ENCODE peak calls at places on chromosome 18, in nine cellular contexts. Y, S, X, M, J, R, L, D and H are unnamed samples.

GRCh38 chr18:13726972-13727331 is 479 bp downstream of the RNMT start:
- DNase-seq in L (no peak), R (peak), D (no peak), Y (peak), M (peak), X (no peak), S (peak), J (no peak), H (peak)

GRCh38 chr18:41338341-41338740 is 616.7 kb upstream of the PIK3C3 start:
- DNase-seq in R (no peak), Y (no peak), S (no peak), D (no peak), L (no peak), M (no peak), J (no peak), X (no peak), H (no peak)

GRCh38 chr18:55838322-55838721 is 250.3 kb upstream of the TCF4 start:
- DNase-seq in L (no peak), X (no peak), D (no peak), R (no peak), J (no peak), M (no peak), Y (no peak), S (no peak), H (no peak)

GRCh38 chr18:7523772-7524171 is 43.3 kb upstream of the PTPRM start:
- DNase-seq in Y (no peak), D (no peak), L (no peak), M (no peak), J (no peak), R (no peak), S (no peak), X (no peak), H (no peak)

GRCh38 chr18:79227617-79228016 is 158.4 kb downstream of the ATP9B start:
- DNase-seq in L (no peak), X (no peak), D (no peak), Y (no peak), J (no peak), S (no peak), R (no peak), M (no peak), H (no peak)

GRCh38 chr18:71784777-71785176 is 759.4 kb downstream of the CBLN2 start:
- DNase-seq in Y (no peak), M (no peak), R (peak), J (peak), D (no peak), L (no peak), X (no peak), S (no peak), H (peak)

GRCh38 chr18:66395671-66396218 is 208.1 kb downstream of the CDH19 start:
- DNase-seq in X (no peak), R (no peak), Y (no peak), M (no peak), J (no peak), D (no peak), L (peak), S (no peak), H (no peak)

GRCh38 chr18:37259711-37260110 is 305.9 kb downstream of the CELF4 start:
- DNase-seq in S (no peak), Y (no peak), D (no peak), L (peak), J (no peak), M (no peak), R (no peak), X (no peak), H (no peak)

GRCh38 chr18:23593720-23594119 is 7.4 kb upstream of the NPC1 start:
- DNase-seq in X (no peak), D (no peak), R (peak), Y (peak), L (no peak), S (no peak), J (no peak), M (no peak), H (no peak)

GRCh38 chr18:10020176-10020575 is 106.4 kb downstream of the VAPA start:
- DNase-seq in M (no peak), R (no peak), S (no peak), J (peak), Y (no peak), D (no peak), L (no peak), X (no peak), H (no peak)

GRCh38 chr18:22385718-22386117 is 32.0 kb downstream of the CTAGE1 start:
- DNase-seq in S (no peak), L (no peak), M (no peak), X (no peak), R (no peak), Y (peak), J (no peak), D (no peak), H (no peak)

GRCh38 chr18:68713791-68714190 is 1.1 kb downstream of the TMX3 start:
- DNase-seq in M (no peak), S (no peak), D (no peak), J (no peak), X (no peak), Y (no peak), R (no peak), L (no peak), H (no peak)

GRCh38 chr18:47174545-47175116 is 1.5 kb downstream of the IER3IP1 start:
- DNase-seq in Y (no peak), D (no peak), M (no peak), J (no peak), X (no peak), L (no peak), R (peak), S (no peak), H (no peak)

GRCh38 chr18:45090526-45091140 is 409.9 kb downstream of the SETBP1 start:
- DNase-seq in X (no peak), D (no peak), M (no peak), S (no peak), R (no peak), Y (no peak), J (no peak), L (no peak), H (no peak)

GRCh38 chr18:22493940-22494339 is 76.2 kb upstream of the CTAGE1 start:
- DNase-seq in J (no peak), Y (no peak), S (no peak), R (no peak), D (no peak), L (no peak), X (no peak), M (no peak), H (no peak)

GRCh38 chr18:76491801-76492668 is 3.0 kb downstream of the ZNF516 start:
- DNase-seq in R (peak), X (peak), D (no peak), L (no peak), S (peak), J (peak), M (no peak), Y (no peak), H (no peak)

GRCh38 chr18:76489081-76489480 is 6.0 kb downstream of the ZNF516 start:
- DNase-seq in S (no peak), R (no peak), L (no peak), D (no peak), M (no peak), X (no peak), J (no peak), Y (no peak), H (no peak)

GRCh38 chr18:76490040-76490439 is 5.0 kb downstream of the ZNF516 start:
- DNase-seq in R (no peak), S (no peak), D (no peak), X (no peak), J (no peak), L (no peak), M (no peak), Y (no peak), H (no peak)

GRCh38 chr18:76491436-76491800 is 3.6 kb downstream of the ZNF516 start:
- DNase-seq in S (peak), Y (no peak), X (peak), D (no peak), R (peak), J (peak), L (peak), M (peak), H (no peak)

GRCh38 chr18:76490701-76491171 is 4.3 kb downstream of the ZNF516 start:
- DNase-seq in D (no peak), J (peak), X (no peak), L (no peak), M (peak), R (no peak), Y (no peak), S (peak), H (no peak)
- TF ChIP-seq POLR2A in D (no peak), J (no peak), X (peak), L (no peak), M (no peak), R (no peak), Y (no peak), S (no peak), H (no peak)

GRCh38 chr18:26225915-26226228 is 373 bp upstream of the TAF4B start:
- DNase-seq in D (no peak), R (no peak), M (no peak), L (no peak), X (no peak), S (no peak), Y (no peak), J (no peak), H (no peak)

GRCh38 chr18:26228562-26229260 is 2.5 kb downstream of the TAF4B start:
- DNase-seq in S (no peak), L (no peak), R (no peak), Y (no peak), X (no peak), M (no peak), J (no peak), D (no peak), H (no peak)

GRCh38 chr18:26227051-26227672 is 917 bp downstream of the TAF4B start:
- DNase-seq in X (no peak), R (peak), S (peak), M (no peak), L (no peak), J (no peak), Y (no peak), D (no peak), H (peak)

GRCh38 chr18:26225022-26225693 is 1.1 kb upstream of the TAF4B start:
- DNase-seq in Y (no peak), M (no peak), X (no peak), R (peak), L (no peak), J (no peak), S (no peak), D (no peak), H (no peak)

DNA sequence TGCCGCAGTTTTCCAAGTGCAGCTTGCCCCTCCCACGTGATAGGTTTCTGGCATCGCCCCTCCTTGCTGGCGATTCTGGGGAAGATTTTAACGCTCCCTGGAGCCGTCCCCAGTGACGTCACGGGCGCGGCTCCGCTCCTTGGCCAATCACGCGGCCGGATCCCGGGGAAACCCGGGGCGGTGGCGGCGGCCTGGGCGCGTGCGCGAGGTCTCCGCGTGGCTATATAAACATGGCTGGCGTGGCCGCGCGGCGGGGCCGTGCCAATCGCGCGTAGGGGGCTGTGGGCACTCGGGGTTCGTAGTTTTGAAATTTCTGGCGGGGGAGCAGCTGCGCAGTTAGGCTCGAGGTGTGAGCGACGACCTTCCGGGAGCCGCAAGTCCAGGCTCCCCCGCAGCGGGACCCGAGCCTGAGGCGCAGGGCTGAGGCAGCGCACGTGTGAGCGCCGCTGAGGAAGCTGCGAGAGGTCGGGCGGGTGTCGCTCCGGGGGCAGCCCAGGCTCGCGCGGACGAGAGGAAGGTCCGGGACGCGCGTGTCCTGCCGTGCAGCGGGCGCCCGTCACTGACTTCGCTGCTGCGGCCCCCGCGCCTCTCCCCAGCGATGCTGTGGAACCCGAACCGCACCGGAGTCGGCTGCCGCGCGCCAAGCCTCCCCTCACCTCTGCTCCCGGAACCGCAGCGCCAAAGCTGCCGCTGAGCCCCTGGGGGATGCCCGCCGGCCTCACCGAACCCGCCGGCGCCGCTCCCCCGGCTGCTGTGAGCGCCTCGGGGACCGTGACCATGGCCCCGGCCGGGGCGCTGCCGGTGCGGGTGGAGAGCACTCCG is at the start of gene TAF4B:
- DNase-seq in Y (peak), X (peak), L (peak), J (peak), S (peak), R (peak), D (peak), M (peak), H (peak)
- TF ChIP-seq POLR2A in Y (no peak), X (peak), L (no peak), J (peak), S (no peak), R (peak), D (peak), M (no peak), H (peak)

DNA sequence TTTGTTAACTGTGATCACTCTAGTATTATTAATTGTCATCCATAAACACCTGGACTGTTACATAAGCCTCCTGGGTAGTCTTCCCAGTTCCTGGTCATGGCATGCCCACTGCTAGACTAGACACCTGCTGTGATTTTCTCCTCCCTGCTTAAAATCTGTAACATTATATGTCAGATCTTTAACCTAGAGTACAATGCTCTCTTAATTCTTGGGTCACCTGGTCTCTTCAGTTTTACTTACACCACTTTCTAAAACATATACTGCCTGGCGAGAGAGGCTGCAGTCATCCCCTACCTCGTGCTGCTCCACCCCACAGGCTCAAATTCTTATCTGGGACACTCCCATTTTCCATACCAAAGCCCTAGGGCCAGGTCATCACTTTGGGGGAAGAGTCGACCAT is 161.3 kb downstream of the CDH2 start:
- DNase-seq in R (no peak), D (no peak), X (no peak), Y (no peak), J (no peak), L (no peak), M (no peak), S (no peak), H (no peak)
- TF ChIP-seq POLR2A in R (no peak), D (no peak), X (no peak), Y (no peak), J (no peak), L (no peak), M (no peak), S (no peak), H (no peak)

DNA sequence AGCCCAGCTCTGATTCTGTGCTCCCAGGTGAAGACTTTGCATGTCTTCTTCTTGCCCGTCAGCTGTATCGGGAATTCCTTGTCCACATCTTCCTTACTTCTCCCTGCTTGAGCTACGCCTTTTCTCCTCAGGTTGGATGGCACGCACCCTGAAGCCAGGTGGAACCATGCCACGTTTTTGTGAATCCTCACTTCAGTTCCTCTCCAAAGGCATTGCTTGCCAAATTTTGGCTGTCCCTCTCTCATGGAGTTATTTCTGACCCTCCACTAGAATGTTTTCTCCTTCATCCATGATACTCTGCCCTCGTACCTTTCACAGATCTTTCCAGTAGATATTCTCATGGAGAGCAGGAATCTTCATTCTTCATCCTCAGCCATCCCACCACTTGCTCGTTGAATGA is 20.2 kb downstream of the ZCCHC2 start:
- DNase-seq in X (no peak), L (no peak), Y (no peak), D (no peak), M (no peak), J (no peak), R (no peak), S (no peak), H (no peak)
- TF ChIP-seq POLR2A in X (no peak), L (no peak), Y (no peak), D (no peak), M (no peak), J (no peak), R (no peak), S (no peak), H (no peak)

DNA sequence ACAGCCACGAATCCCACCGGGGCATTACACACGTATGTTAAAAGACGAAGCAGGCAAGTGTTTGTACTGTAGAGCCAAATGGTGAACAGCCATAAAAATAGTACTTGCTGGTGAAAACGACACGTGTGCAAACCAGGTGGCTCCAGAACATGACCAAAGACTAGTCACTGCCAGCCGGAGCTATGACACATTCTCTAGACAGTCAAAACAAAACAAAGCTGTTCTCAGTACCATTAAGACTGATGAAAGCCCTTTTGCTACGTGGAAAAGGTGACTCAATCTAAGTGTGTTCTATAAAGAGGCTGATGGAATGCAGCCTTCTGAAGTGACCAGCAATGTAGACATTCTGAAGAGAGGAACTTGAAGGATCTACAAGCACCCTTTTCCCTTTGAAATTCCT is 367.7 kb upstream of the NETO1 start:
- DNase-seq in Y (no peak), S (no peak), L (no peak), X (no peak), D (peak), R (peak), J (no peak), M (no peak), H (no peak)
- TF ChIP-seq POLR2A in Y (no peak), S (no peak), L (no peak), X (no peak), D (no peak), R (no peak), J (no peak), M (no peak), H (no peak)

DNA sequence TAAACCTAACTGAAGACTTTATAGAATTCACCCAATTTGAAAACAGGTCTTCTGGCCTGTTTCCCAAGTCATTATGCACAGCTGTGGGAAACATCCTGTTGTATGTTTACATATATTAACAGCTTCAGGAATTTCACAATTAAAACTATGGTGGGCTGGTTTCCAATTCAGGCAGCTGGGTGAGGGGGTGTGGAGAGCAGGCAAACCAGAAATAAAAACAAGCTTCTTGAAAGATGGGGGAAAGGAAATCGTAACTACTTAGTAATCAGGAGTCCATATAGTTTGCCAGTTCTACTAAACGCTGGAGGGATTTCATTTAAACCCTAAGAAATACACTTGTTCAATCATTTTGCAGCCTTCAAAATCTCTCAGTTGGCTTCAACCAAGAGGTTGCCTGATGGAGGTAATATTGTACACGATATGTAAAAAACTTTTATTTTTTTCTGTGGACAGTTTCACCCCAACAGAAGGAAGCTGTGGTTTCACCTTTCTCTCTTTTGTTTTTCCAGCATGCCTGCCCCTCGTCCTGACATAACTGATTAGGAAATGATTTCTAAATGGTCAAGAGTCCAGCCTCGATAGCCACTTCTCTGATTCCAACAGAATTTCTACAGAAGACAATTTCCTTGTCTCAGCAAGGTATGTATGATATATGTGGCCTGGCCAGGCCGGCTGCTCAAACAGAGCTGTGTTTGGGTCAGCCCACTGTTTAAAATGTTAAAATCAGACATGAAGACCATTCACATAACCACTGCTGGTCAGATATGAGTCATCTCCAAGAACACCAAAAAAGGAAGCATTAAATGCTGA is 22.6 kb downstream of the ATP8B1 start:
- DNase-seq in M (no peak), S (no peak), D (peak), J (peak), R (peak), Y (no peak), L (no peak), X (no peak), H (peak)
- TF ChIP-seq POLR2A in M (no peak), S (no peak), D (no peak), J (no peak), R (no peak), Y (no peak), L (no peak), X (no peak), H (no peak)

DNA sequence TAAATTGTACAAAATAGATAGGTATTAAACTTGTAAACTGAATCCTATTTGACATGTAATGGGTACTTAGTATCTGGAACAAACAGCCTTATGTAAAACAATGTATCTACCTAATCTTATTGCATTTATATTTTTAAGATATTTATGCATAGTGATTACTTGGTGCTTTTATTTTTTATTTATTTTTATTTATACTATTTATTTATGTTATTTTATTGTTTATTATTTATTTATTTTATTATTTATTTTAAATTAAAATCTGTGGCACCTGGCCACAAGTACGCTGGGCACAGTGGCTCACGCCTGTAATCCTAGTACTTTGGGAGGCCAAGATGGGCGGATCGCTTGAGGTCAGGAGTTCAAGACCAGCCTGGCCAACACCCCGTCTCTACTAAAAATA is 26.9 kb downstream of the MRO start:
- DNase-seq in D (no peak), L (no peak), J (no peak), R (no peak), M (no peak), X (no peak), S (no peak), Y (no peak), H (no peak)
- TF ChIP-seq POLR2A in D (no peak), L (no peak), J (no peak), R (no peak), M (no peak), X (no peak), S (no peak), Y (no peak), H (no peak)

GRCh38 chr18:32470713-32471633 is at the start of gene GAREM1:
- DNase-seq in D (peak), R (peak), L (peak), X (peak), J (peak), M (peak), Y (peak), S (peak), H (peak)
- TF ChIP-seq POLR2A in D (peak), R (peak), L (peak), X (peak), J (no peak), M (peak), Y (no peak), S (peak), H (no peak)

GRCh38 chr18:11981633-11982366 is 493 bp downstream of the IMPA2 start:
- DNase-seq in R (no peak), M (peak), L (peak), S (peak), X (no peak), D (no peak), J (peak), Y (no peak), H (no peak)

GRCh38 chr18:11982981-11983380 is 1.7 kb downstream of the IMPA2 start:
- DNase-seq in J (peak), X (no peak), D (no peak), R (no peak), M (no peak), Y (no peak), S (no peak), L (no peak), H (no peak)

GRCh38 chr18:11980555-11981382 is 538 bp upstream of the IMPA2 start:
- DNase-seq in X (peak), L (peak), S (peak), D (peak), R (peak), M (peak), Y (peak), J (peak), H (peak)

GRCh38 chr18:11980148-11980554 is 1.2 kb upstream of the IMPA2 start:
- DNase-seq in R (no peak), M (no peak), L (no peak), X (no peak), Y (no peak), D (no peak), S (no peak), J (no peak), H (no peak)

GRCh38 chr18:11981383-11981632 is at the start of gene IMPA2:
- DNase-seq in R (no peak), J (no peak), M (no peak), X (no peak), S (no peak), Y (no peak), D (no peak), L (no peak), H (no peak)
- TF ChIP-seq POLR2A in R (peak), J (peak), M (peak), X (peak), S (peak), Y (peak), D (peak), L (peak), H (no peak)